ENCODE peak calls at places on chromosome 21, in six cellular contexts. V is NCI-H345, C is MCF 10A, W is neural crest cell, O is WTC11, X is HuH-7.5. T is an unnamed sample.

GRCh38 chr21:40490408-40490807 is 356.6 kb downstream of the DSCAM start:
- DNase-seq in V (no peak), W (no peak), X (no peak), C (no peak), O (no peak), T (no peak)

GRCh38 chr21:41830764-41831452 is 48.2 kb downstream of the PRDM15 start:
- DNase-seq in W (no peak), X (no peak), V (no peak), C (no peak), O (no peak), T (no peak)

GRCh38 chr21:14120091-14120734 is 90.5 kb downstream of the LIPI start:
- DNase-seq in O (peak; percentile 73), X (no peak), W (peak; percentile 17), C (peak; percentile 66), V (peak; percentile 47), T (peak; percentile 45)

GRCh38 chr21:16084776-16085364 is 355.1 kb downstream of the USP25 start:
- DNase-seq in C (peak; percentile 2), O (no peak), W (no peak), V (no peak), X (no peak), T (peak; percentile 37)

GRCh38 chr21:44858291-44858690 is 15.2 kb downstream of the PTTG1IP start:
- DNase-seq in V (no peak), O (no peak), W (no peak), X (no peak), C (no peak), T (no peak)

GRCh38 chr21:38258803-38259485 is 2.2 kb downstream of the KCNJ15 start:
- DNase-seq in O (no peak), C (no peak), V (no peak), W (no peak), X (no peak), T (no peak)

GRCh38 chr21:41196990-41197389 is 29.0 kb downstream of the BACE2 start:
- DNase-seq in W (no peak), C (peak; percentile 54), V (no peak), O (no peak), X (no peak), T (no peak)

GRCh38 chr21:33915368-33916199 is at the start of gene ATP5PO:
- DNase-seq in X (peak; percentile 62), C (peak; percentile 97), O (peak; percentile 96), V (peak; percentile 99), W (peak; percentile 95), T (peak; percentile 99)

GRCh38 chr21:32319012-32319411 is 20.4 kb downstream of the MRAP start:
- DNase-seq in W (no peak), V (no peak), X (no peak), C (no peak), O (no peak), T (no peak)

T was measured in HEK293T.